ENCODE peak calls at places on chromosome 20, in four cellular contexts. One of them, this sample, is unnamed.
A peak's percentile ranks its signal among the peaks of the same experiment; 100 is the strongest.

GRCh38 chr20:36399147-36399968 is 93.2 kb downstream of the DLGAP4 start:
- DNase-seq in fibroblast of the aortic adventitia: no peak
- DNase-seq in lower lobe of right lung: no peak
- DNase-seq in heart right ventricle: no peak
- DNase-seq in this sample: peak; percentile 83

GRCh38 chr20:46746972-46747371 is 37.5 kb downstream of the SLC2A10 start:
- DNase-seq in fibroblast of the aortic adventitia: peak; percentile 69
- DNase-seq in lower lobe of right lung: no peak
- DNase-seq in heart right ventricle: no peak
- DNase-seq in this sample: no peak

GRCh38 chr20:20593447-20594170 is 118.8 kb downstream of the RALGAPA2 start:
- DNase-seq in fibroblast of the aortic adventitia: peak; percentile 57
- DNase-seq in lower lobe of right lung: peak; percentile 47
- DNase-seq in heart right ventricle: no peak
- DNase-seq in this sample: peak; percentile 56

GRCh38 chr20:32457476-32457986 is 99.4 kb downstream of the ASXL1 start:
- DNase-seq in fibroblast of the aortic adventitia: peak; percentile 45
- DNase-seq in lower lobe of right lung: peak; percentile 70
- DNase-seq in heart right ventricle: peak; percentile 60
- DNase-seq in this sample: peak; percentile 100

GRCh38 chr20:8875586-8875985 is 193.3 kb upstream of the PLCB4 start:
- DNase-seq in fibroblast of the aortic adventitia: peak; percentile 11
- DNase-seq in lower lobe of right lung: no peak
- DNase-seq in heart right ventricle: no peak
- DNase-seq in this sample: no peak

GRCh38 chr20:16518068-16518783 is 55.0 kb downstream of the KIF16B start:
- DNase-seq in fibroblast of the aortic adventitia: peak; percentile 58
- DNase-seq in lower lobe of right lung: no peak
- DNase-seq in heart right ventricle: no peak
- DNase-seq in this sample: peak; percentile 77

GRCh38 chr20:51634877-51635276 is 92.4 kb upstream of the NFATC2 start:
- DNase-seq in fibroblast of the aortic adventitia: no peak
- DNase-seq in lower lobe of right lung: no peak
- DNase-seq in heart right ventricle: no peak
- DNase-seq in this sample: no peak

GRCh38 chr20:10171864-10172751 is 46.5 kb upstream of the SNAP25 start:
- DNase-seq in fibroblast of the aortic adventitia: no peak
- DNase-seq in lower lobe of right lung: peak; percentile 55
- DNase-seq in heart right ventricle: peak; percentile 15
- DNase-seq in this sample: peak; percentile 91

GRCh38 chr20:32231847-32232246 is 24.2 kb downstream of the POFUT1 start:
- DNase-seq in fibroblast of the aortic adventitia: no peak
- DNase-seq in lower lobe of right lung: no peak
- DNase-seq in heart right ventricle: no peak
- DNase-seq in this sample: peak; percentile 38

GRCh38 chr20:47258745-47259695 is 97.5 kb downstream of the ZMYND8 start:
- DNase-seq in fibroblast of the aortic adventitia: peak; percentile 58
- DNase-seq in lower lobe of right lung: peak; percentile 56
- DNase-seq in heart right ventricle: no peak
- DNase-seq in this sample: peak; percentile 85

GRCh38 chr20:62319346-62319909 is 16.6 kb downstream of the ADRM1 start:
- DNase-seq in fibroblast of the aortic adventitia: peak; percentile 15
- DNase-seq in lower lobe of right lung: no peak
- DNase-seq in heart right ventricle: peak; percentile 15
- DNase-seq in this sample: no peak

GRCh38 chr20:23419995-23420901 is 1.0 kb downstream of the NAPB start:
- DNase-seq in fibroblast of the aortic adventitia: peak; percentile 72
- DNase-seq in lower lobe of right lung: peak; percentile 78
- DNase-seq in heart right ventricle: peak; percentile 55
- DNase-seq in this sample: peak; percentile 93

GRCh38 chr20:52031206-52031573 is 160.4 kb downstream of the ZFP64 start:
- DNase-seq in fibroblast of the aortic adventitia: no peak
- DNase-seq in lower lobe of right lung: no peak
- DNase-seq in heart right ventricle: no peak
- DNase-seq in this sample: no peak

GRCh38 chr20:41135187-41135887 is 2.0 kb upstream of the PLCG1 start:
- DNase-seq in fibroblast of the aortic adventitia: no peak
- DNase-seq in lower lobe of right lung: peak; percentile 60
- DNase-seq in heart right ventricle: peak; percentile 40
- DNase-seq in this sample: peak; percentile 73

GRCh38 chr20:46357030-46357514 is 48.8 kb upstream of the CDH22 start:
- DNase-seq in fibroblast of the aortic adventitia: no peak
- DNase-seq in lower lobe of right lung: no peak
- DNase-seq in heart right ventricle: peak; percentile 33
- DNase-seq in this sample: peak; percentile 90

GRCh38 chr20:26208296-26209091 is 511.8 kb upstream of the ZNF337 start:
- DNase-seq in fibroblast of the aortic adventitia: no peak
- DNase-seq in lower lobe of right lung: peak; percentile 75
- DNase-seq in heart right ventricle: peak; percentile 13
- DNase-seq in this sample: peak; percentile 80

GRCh38 chr20:44026932-44027685 is 112.5 kb downstream of the TOX2 start:
- DNase-seq in fibroblast of the aortic adventitia: no peak
- DNase-seq in lower lobe of right lung: no peak
- DNase-seq in heart right ventricle: no peak
- DNase-seq in this sample: no peak

GRCh38 chr20:51366155-51366886 is 176.2 kb downstream of the NFATC2 start:
- DNase-seq in fibroblast of the aortic adventitia: peak; percentile 99
- DNase-seq in lower lobe of right lung: no peak
- DNase-seq in heart right ventricle: peak; percentile 68
- DNase-seq in this sample: peak; percentile 96

GRCh38 chr20:17943343-17943742 is 25.3 kb downstream of the SNX5 start:
- DNase-seq in fibroblast of the aortic adventitia: no peak
- DNase-seq in lower lobe of right lung: no peak
- DNase-seq in heart right ventricle: no peak
- DNase-seq in this sample: no peak

GRCh38 chr20:23244207-23244915 is 106.2 kb upstream of the NXT1 start:
- DNase-seq in fibroblast of the aortic adventitia: peak; percentile 50
- DNase-seq in lower lobe of right lung: no peak
- DNase-seq in heart right ventricle: no peak
- DNase-seq in this sample: no peak

GRCh38 chr20:46253391-46253790 is 54.9 kb downstream of the CDH22 start:
- DNase-seq in fibroblast of the aortic adventitia: no peak
- DNase-seq in lower lobe of right lung: no peak
- DNase-seq in heart right ventricle: no peak
- DNase-seq in this sample: peak; percentile 88

GRCh38 chr20:32918751-32919150 is 60.0 kb downstream of the EFCAB8 start:
- DNase-seq in fibroblast of the aortic adventitia: no peak
- DNase-seq in lower lobe of right lung: peak; percentile 6
- DNase-seq in heart right ventricle: no peak
- DNase-seq in this sample: no peak

GRCh38 chr20:11958852-11959251 is 41.2 kb downstream of the BTBD3 start:
- DNase-seq in fibroblast of the aortic adventitia: no peak
- DNase-seq in lower lobe of right lung: no peak
- DNase-seq in heart right ventricle: no peak
- DNase-seq in this sample: no peak

DNA sequence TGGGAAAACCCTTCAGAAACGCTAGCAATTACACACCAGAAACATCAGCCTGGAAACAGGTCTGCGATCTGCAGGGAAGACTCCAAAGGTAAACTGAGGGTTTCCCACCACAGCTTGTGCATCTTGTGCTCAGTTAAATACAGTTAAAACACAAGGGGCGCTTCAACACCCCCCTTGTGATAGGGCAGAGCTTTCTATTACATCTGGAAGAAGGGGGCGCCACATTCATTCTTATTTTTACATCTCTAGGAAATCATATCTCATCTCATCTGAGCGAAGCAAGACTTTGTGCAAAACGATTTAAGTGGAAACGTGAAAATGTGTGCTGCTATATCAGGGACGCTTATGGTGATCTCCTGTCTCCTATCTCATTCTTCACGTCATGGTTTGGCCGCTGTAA is 58.5 kb downstream of the PRND start:
- DNase-seq in fibroblast of the aortic adventitia: no peak
- DNase-seq in lower lobe of right lung: no peak
- DNase-seq in heart right ventricle: no peak
- DNase-seq in this sample: no peak
- TF ChIP-seq CTCF in fibroblast of the aortic adventitia: no peak
- TF ChIP-seq CTCF in lower lobe of right lung: no peak
- TF ChIP-seq CTCF in heart right ventricle: no peak
- TF ChIP-seq CTCF in this sample: peak; percentile 9

GRCh38 chr20:6407163-6407562 is 284.3 kb upstream of the FERMT1 start:
- DNase-seq in fibroblast of the aortic adventitia: no peak
- DNase-seq in lower lobe of right lung: no peak
- DNase-seq in heart right ventricle: no peak
- DNase-seq in this sample: no peak
- TF ChIP-seq CTCF in fibroblast of the aortic adventitia: no peak
- TF ChIP-seq CTCF in lower lobe of right lung: no peak
- TF ChIP-seq CTCF in heart right ventricle: no peak
- TF ChIP-seq CTCF in this sample: no peak

GRCh38 chr20:48760403-48760889 is 67.4 kb downstream of the PREX1 start:
- DNase-seq in fibroblast of the aortic adventitia: peak; percentile 39
- DNase-seq in lower lobe of right lung: no peak
- DNase-seq in heart right ventricle: no peak
- DNase-seq in this sample: peak; percentile 80
- TF ChIP-seq CTCF in fibroblast of the aortic adventitia: no peak
- TF ChIP-seq CTCF in lower lobe of right lung: no peak
- TF ChIP-seq CTCF in heart right ventricle: no peak
- TF ChIP-seq CTCF in this sample: no peak

GRCh38 chr20:45096781-45097180 is 4.1 kb downstream of the KCNS1 start:
- DNase-seq in fibroblast of the aortic adventitia: no peak
- DNase-seq in lower lobe of right lung: no peak
- DNase-seq in heart right ventricle: no peak
- DNase-seq in this sample: peak; percentile 66
- TF ChIP-seq CTCF in fibroblast of the aortic adventitia: no peak
- TF ChIP-seq CTCF in lower lobe of right lung: no peak
- TF ChIP-seq CTCF in heart right ventricle: no peak
- TF ChIP-seq CTCF in this sample: no peak

GRCh38 chr20:57693670-57694329 is 16.0 kb downstream of the PMEPA1 start:
- DNase-seq in fibroblast of the aortic adventitia: no peak
- DNase-seq in lower lobe of right lung: no peak
- DNase-seq in heart right ventricle: no peak
- DNase-seq in this sample: no peak
- TF ChIP-seq CTCF in fibroblast of the aortic adventitia: no peak
- TF ChIP-seq CTCF in lower lobe of right lung: no peak
- TF ChIP-seq CTCF in heart right ventricle: no peak
- TF ChIP-seq CTCF in this sample: no peak

GRCh38 chr20:24771651-24772061 is 177.4 kb upstream of the CST7 start:
- DNase-seq in fibroblast of the aortic adventitia: no peak
- DNase-seq in lower lobe of right lung: no peak
- DNase-seq in heart right ventricle: no peak
- DNase-seq in this sample: no peak
- TF ChIP-seq CTCF in fibroblast of the aortic adventitia: no peak
- TF ChIP-seq CTCF in lower lobe of right lung: no peak
- TF ChIP-seq CTCF in heart right ventricle: no peak
- TF ChIP-seq CTCF in this sample: no peak

GRCh38 chr20:5933802-5934436 is 16.4 kb downstream of the TRMT6 start:
- DNase-seq in fibroblast of the aortic adventitia: no peak
- DNase-seq in lower lobe of right lung: no peak
- DNase-seq in heart right ventricle: no peak
- DNase-seq in this sample: no peak
- TF ChIP-seq CTCF in fibroblast of the aortic adventitia: no peak
- TF ChIP-seq CTCF in lower lobe of right lung: no peak
- TF ChIP-seq CTCF in heart right ventricle: peak; percentile 50
- TF ChIP-seq CTCF in this sample: peak; percentile 11

GRCh38 chr20:2210646-2211556 is 84.9 kb upstream of the TGM3 start:
- DNase-seq in fibroblast of the aortic adventitia: peak; percentile 88
- DNase-seq in lower lobe of right lung: peak; percentile 53
- DNase-seq in heart right ventricle: no peak
- DNase-seq in this sample: peak; percentile 92

GRCh38 chr20:2208897-2209296 is 86.9 kb upstream of the TGM3 start:
- DNase-seq in fibroblast of the aortic adventitia: no peak
- DNase-seq in lower lobe of right lung: no peak
- DNase-seq in heart right ventricle: no peak
- DNase-seq in this sample: no peak

GRCh38 chr20:2206957-2207769 is 88.6 kb upstream of the TGM3 start:
- DNase-seq in fibroblast of the aortic adventitia: peak; percentile 57
- DNase-seq in lower lobe of right lung: peak; percentile 86
- DNase-seq in heart right ventricle: peak; percentile 79
- DNase-seq in this sample: peak; percentile 96

GRCh38 chr20:2204021-2204420 is 91.8 kb upstream of the TGM3 start:
- DNase-seq in fibroblast of the aortic adventitia: no peak
- DNase-seq in lower lobe of right lung: no peak
- DNase-seq in heart right ventricle: no peak
- DNase-seq in this sample: no peak

GRCh38 chr20:2207770-2208097 is 88.1 kb upstream of the TGM3 start:
- DNase-seq in fibroblast of the aortic adventitia: no peak
- DNase-seq in lower lobe of right lung: no peak
- DNase-seq in heart right ventricle: no peak
- DNase-seq in this sample: no peak
- TF ChIP-seq CTCF in fibroblast of the aortic adventitia: no peak
- TF ChIP-seq CTCF in lower lobe of right lung: no peak
- TF ChIP-seq CTCF in heart right ventricle: no peak
- TF ChIP-seq CTCF in this sample: no peak

This sample was measured in osteoblast.